ENCODE peak calls at places on chromosome 20, in nine cellular contexts. One of them, this sample, is unnamed.
A peak's percentile ranks its signal among the peaks of the same experiment; 100 is the strongest.

GRCh38 chr20:17646209-17646717 is 35.8 kb downstream of the RRBP1 start:
- DNase-seq in foreskin fibroblast: no peak
- DNase-seq in ELF-1: no peak
- DNase-seq in transverse colon: no peak
- DNase-seq in DMS79: peak; percentile 64
- DNase-seq in nephron progenitor cell: no peak
- DNase-seq in stomach: no peak
- DNase-seq in germinal center: no peak
- DNase-seq in colonic mucosa: no peak
- DNase-seq in this sample: peak; percentile 40

GRCh38 chr20:1467355-1468116 is 887 bp upstream of the NSFL1C start:
- DNase-seq in colonic mucosa: peak; percentile 66
- DNase-seq in stomach: peak; percentile 69
- DNase-seq in germinal center: peak; percentile 58
- DNase-seq in nephron progenitor cell: no peak
- DNase-seq in DMS79: no peak
- DNase-seq in foreskin fibroblast: no peak
- DNase-seq in ELF-1: peak; percentile 49
- DNase-seq in transverse colon: peak; percentile 65
- DNase-seq in this sample: no peak

GRCh38 chr20:57600324-57601210 is 19.7 kb downstream of the ZBP1 start:
- DNase-seq in germinal center: no peak
- DNase-seq in ELF-1: no peak
- DNase-seq in foreskin fibroblast: no peak
- DNase-seq in colonic mucosa: no peak
- DNase-seq in transverse colon: no peak
- DNase-seq in nephron progenitor cell: no peak
- DNase-seq in stomach: no peak
- DNase-seq in DMS79: no peak
- DNase-seq in this sample: no peak

GRCh38 chr20:48898210-48898609 is 23.3 kb upstream of the ARFGEF2 start:
- DNase-seq in ELF-1: no peak
- DNase-seq in DMS79: no peak
- DNase-seq in germinal center: no peak
- DNase-seq in foreskin fibroblast: peak; percentile 44
- DNase-seq in nephron progenitor cell: no peak
- DNase-seq in transverse colon: no peak
- DNase-seq in colonic mucosa: no peak
- DNase-seq in stomach: no peak
- DNase-seq in this sample: no peak

GRCh38 chr20:9668356-9668755 is 154.0 kb downstream of the LAMP5 start:
- DNase-seq in nephron progenitor cell: no peak
- DNase-seq in colonic mucosa: no peak
- DNase-seq in ELF-1: no peak
- DNase-seq in transverse colon: no peak
- DNase-seq in germinal center: no peak
- DNase-seq in foreskin fibroblast: no peak
- DNase-seq in DMS79: no peak
- DNase-seq in stomach: no peak
- DNase-seq in this sample: no peak

GRCh38 chr20:23528867-23529431 is 38.0 kb downstream of the CST8 start:
- DNase-seq in ELF-1: no peak
- DNase-seq in DMS79: no peak
- DNase-seq in stomach: no peak
- DNase-seq in colonic mucosa: no peak
- DNase-seq in germinal center: no peak
- DNase-seq in foreskin fibroblast: no peak
- DNase-seq in transverse colon: no peak
- DNase-seq in nephron progenitor cell: no peak
- DNase-seq in this sample: no peak

GRCh38 chr20:50904067-50904570 is 27.1 kb downstream of the ADNP start:
- DNase-seq in DMS79: peak; percentile 76
- DNase-seq in colonic mucosa: no peak
- DNase-seq in nephron progenitor cell: no peak
- DNase-seq in ELF-1: no peak
- DNase-seq in germinal center: no peak
- DNase-seq in foreskin fibroblast: no peak
- DNase-seq in stomach: no peak
- DNase-seq in transverse colon: no peak
- DNase-seq in this sample: no peak

GRCh38 chr20:12414446-12415274 is 497.0 kb downstream of the BTBD3 start:
- DNase-seq in ELF-1: peak; percentile 62
- DNase-seq in nephron progenitor cell: no peak
- DNase-seq in stomach: no peak
- DNase-seq in transverse colon: no peak
- DNase-seq in germinal center: no peak
- DNase-seq in colonic mucosa: no peak
- DNase-seq in DMS79: no peak
- DNase-seq in foreskin fibroblast: no peak
- DNase-seq in this sample: no peak

GRCh38 chr20:9838378-9839295 is at the start of gene PAK5:
- DNase-seq in transverse colon: no peak
- DNase-seq in colonic mucosa: peak; percentile 18
- DNase-seq in DMS79: peak; percentile 74
- DNase-seq in stomach: peak; percentile 79
- DNase-seq in foreskin fibroblast: peak; percentile 4
- DNase-seq in ELF-1: peak; percentile 87
- DNase-seq in nephron progenitor cell: peak; percentile 95
- DNase-seq in germinal center: peak; percentile 2
- DNase-seq in this sample: no peak

GRCh38 chr20:41738584-41739193 is 120.5 kb upstream of the CHD6 start:
- DNase-seq in transverse colon: peak; percentile 35
- DNase-seq in nephron progenitor cell: peak; percentile 70
- DNase-seq in ELF-1: peak; percentile 74
- DNase-seq in germinal center: peak; percentile 32
- DNase-seq in foreskin fibroblast: peak; percentile 24
- DNase-seq in colonic mucosa: peak; percentile 41
- DNase-seq in DMS79: no peak
- DNase-seq in stomach: peak; percentile 58
- DNase-seq in this sample: no peak

GRCh38 chr20:32534661-32535240 is 50.4 kb downstream of the NOL4L start:
- DNase-seq in nephron progenitor cell: no peak
- DNase-seq in transverse colon: no peak
- DNase-seq in ELF-1: peak; percentile 46
- DNase-seq in germinal center: no peak
- DNase-seq in stomach: no peak
- DNase-seq in DMS79: peak; percentile 48
- DNase-seq in colonic mucosa: no peak
- DNase-seq in foreskin fibroblast: no peak
- DNase-seq in this sample: no peak

GRCh38 chr20:34825530-34826362 is at the start of gene NCOA6:
- DNase-seq in nephron progenitor cell: peak; percentile 85
- DNase-seq in transverse colon: peak; percentile 91
- DNase-seq in stomach: peak; percentile 90
- DNase-seq in foreskin fibroblast: peak; percentile 75
- DNase-seq in ELF-1: peak; percentile 54
- DNase-seq in DMS79: peak; percentile 30
- DNase-seq in colonic mucosa: peak; percentile 93
- DNase-seq in germinal center: peak; percentile 89
- DNase-seq in this sample: peak; percentile 94

GRCh38 chr20:22285555-22285954 is 298.8 kb downstream of the FOXA2 start:
- DNase-seq in stomach: no peak
- DNase-seq in nephron progenitor cell: no peak
- DNase-seq in foreskin fibroblast: no peak
- DNase-seq in DMS79: no peak
- DNase-seq in transverse colon: no peak
- DNase-seq in germinal center: no peak
- DNase-seq in ELF-1: no peak
- DNase-seq in colonic mucosa: no peak
- DNase-seq in this sample: no peak

GRCh38 chr20:59165794-59166709 is 2.4 kb downstream of the ZNF831 start:
- DNase-seq in colonic mucosa: no peak
- DNase-seq in ELF-1: no peak
- DNase-seq in DMS79: no peak
- DNase-seq in transverse colon: no peak
- DNase-seq in nephron progenitor cell: no peak
- DNase-seq in foreskin fibroblast: no peak
- DNase-seq in stomach: no peak
- DNase-seq in germinal center: no peak
- DNase-seq in this sample: no peak

GRCh38 chr20:38842558-38842981 is 37.1 kb downstream of the PPP1R16B start:
- DNase-seq in stomach: peak; percentile 35
- DNase-seq in nephron progenitor cell: no peak
- DNase-seq in ELF-1: no peak
- DNase-seq in DMS79: no peak
- DNase-seq in colonic mucosa: no peak
- DNase-seq in transverse colon: peak; percentile 73
- DNase-seq in foreskin fibroblast: no peak
- DNase-seq in germinal center: peak; percentile 93
- DNase-seq in this sample: no peak

GRCh38 chr20:50824137-50824536 is 29.3 kb downstream of the BCAS4 start:
- DNase-seq in colonic mucosa: peak; percentile 39
- DNase-seq in nephron progenitor cell: no peak
- DNase-seq in ELF-1: no peak
- DNase-seq in germinal center: no peak
- DNase-seq in transverse colon: no peak
- DNase-seq in stomach: peak; percentile 92
- DNase-seq in foreskin fibroblast: peak; percentile 93
- DNase-seq in DMS79: no peak
- DNase-seq in this sample: no peak

GRCh38 chr20:37651932-37652331 is 41.9 kb upstream of the CTNNBL1 start:
- DNase-seq in foreskin fibroblast: no peak
- DNase-seq in colonic mucosa: no peak
- DNase-seq in germinal center: peak; percentile 68
- DNase-seq in ELF-1: peak; percentile 35
- DNase-seq in transverse colon: peak; percentile 31
- DNase-seq in DMS79: no peak
- DNase-seq in nephron progenitor cell: peak; percentile 21
- DNase-seq in stomach: peak; percentile 71
- DNase-seq in this sample: no peak

GRCh38 chr20:51375561-51375960 is 167.0 kb downstream of the NFATC2 start:
- DNase-seq in DMS79: no peak
- DNase-seq in colonic mucosa: no peak
- DNase-seq in transverse colon: no peak
- DNase-seq in stomach: no peak
- DNase-seq in ELF-1: no peak
- DNase-seq in germinal center: no peak
- DNase-seq in foreskin fibroblast: no peak
- DNase-seq in nephron progenitor cell: no peak
- DNase-seq in this sample: peak; percentile 30

GRCh38 chr20:59676126-59676876 is 72.0 kb downstream of the PHACTR3 start:
- DNase-seq in ELF-1: no peak
- DNase-seq in germinal center: no peak
- DNase-seq in stomach: no peak
- DNase-seq in nephron progenitor cell: no peak
- DNase-seq in DMS79: peak; percentile 24
- DNase-seq in transverse colon: no peak
- DNase-seq in colonic mucosa: no peak
- DNase-seq in foreskin fibroblast: no peak
- DNase-seq in this sample: no peak

GRCh38 chr20:47273591-47274235 is 82.8 kb downstream of the ZMYND8 start:
- DNase-seq in colonic mucosa: no peak
- DNase-seq in ELF-1: no peak
- DNase-seq in germinal center: no peak
- DNase-seq in DMS79: no peak
- DNase-seq in nephron progenitor cell: no peak
- DNase-seq in stomach: no peak
- DNase-seq in transverse colon: no peak
- DNase-seq in foreskin fibroblast: no peak
- DNase-seq in this sample: no peak

GRCh38 chr20:58891686-58892125 is 39.2 kb downstream of the GNAS start:
- DNase-seq in nephron progenitor cell: peak; percentile 67
- DNase-seq in germinal center: peak; percentile 64
- DNase-seq in colonic mucosa: peak; percentile 29
- DNase-seq in stomach: peak; percentile 37
- DNase-seq in transverse colon: peak; percentile 36
- DNase-seq in DMS79: no peak
- DNase-seq in ELF-1: no peak
- DNase-seq in foreskin fibroblast: no peak
- DNase-seq in this sample: no peak

GRCh38 chr20:31861346-31862156 is 8.8 kb downstream of the DUSP15 start:
- DNase-seq in nephron progenitor cell: peak; percentile 91
- DNase-seq in foreskin fibroblast: peak; percentile 31
- DNase-seq in colonic mucosa: peak; percentile 64
- DNase-seq in DMS79: peak; percentile 59
- DNase-seq in transverse colon: peak; percentile 61
- DNase-seq in stomach: peak; percentile 58
- DNase-seq in ELF-1: peak; percentile 88
- DNase-seq in germinal center: peak; percentile 96
- DNase-seq in this sample: no peak

GRCh38 chr20:5660346-5660745 is 89.9 kb upstream of the SHLD1 start:
- DNase-seq in transverse colon: no peak
- DNase-seq in germinal center: no peak
- DNase-seq in foreskin fibroblast: peak; percentile 23
- DNase-seq in ELF-1: no peak
- DNase-seq in DMS79: no peak
- DNase-seq in colonic mucosa: no peak
- DNase-seq in nephron progenitor cell: no peak
- DNase-seq in stomach: no peak
- DNase-seq in this sample: no peak

GRCh38 chr20:57380081-57380750 is 11.0 kb upstream of the RBM38 start:
- DNase-seq in colonic mucosa: no peak
- DNase-seq in foreskin fibroblast: no peak
- DNase-seq in stomach: peak; percentile 23
- DNase-seq in DMS79: no peak
- DNase-seq in germinal center: no peak
- DNase-seq in nephron progenitor cell: no peak
- DNase-seq in transverse colon: no peak
- DNase-seq in ELF-1: no peak
- DNase-seq in this sample: no peak

GRCh38 chr20:51631011-51631950 is 88.8 kb upstream of the NFATC2 start:
- DNase-seq in colonic mucosa: peak; percentile 24
- DNase-seq in DMS79: no peak
- DNase-seq in stomach: no peak
- DNase-seq in nephron progenitor cell: no peak
- DNase-seq in transverse colon: peak; percentile 49
- DNase-seq in ELF-1: no peak
- DNase-seq in foreskin fibroblast: peak; percentile 93
- DNase-seq in germinal center: no peak
- DNase-seq in this sample: no peak

This sample was measured in suprapubic skin.